ENCODE peak calls at places on chromosomes 1 and 21, in seven cellular contexts. One of them, this sample, is unnamed. For H3K27me3, the result is how much of the 10 kb centered on the place peaks cover.

GRCh38 chr1:66954208-66954607 is 29.4 kb downstream of the MIER1 start:
- DNase-seq in AG04450: no peak
- DNase-seq in pancreas: no peak
- DNase-seq in heart left ventricle: no peak
- DNase-seq in cardiac muscle cell: no peak
- DNase-seq in prostate gland: no peak
- DNase-seq in neural progenitor cell: no peak
- DNase-seq in this sample: no peak

GRCh38 chr1:109639841-109640184 is 16.1 kb upstream of the GSTM4 start:
- DNase-seq in AG04450: no peak
- DNase-seq in pancreas: peak
- DNase-seq in heart left ventricle: no peak
- DNase-seq in cardiac muscle cell: no peak
- DNase-seq in prostate gland: no peak
- DNase-seq in neural progenitor cell: no peak
- DNase-seq in this sample: no peak

GRCh38 chr1:118272884-118273283 is 87.9 kb upstream of the SPAG17 start:
- DNase-seq in AG04450: no peak
- DNase-seq in pancreas: no peak
- DNase-seq in heart left ventricle: no peak
- DNase-seq in cardiac muscle cell: no peak
- DNase-seq in prostate gland: no peak
- DNase-seq in neural progenitor cell: no peak
- DNase-seq in this sample: no peak

GRCh38 chr1:199687321-199687720 is 340.2 kb upstream of the NR5A2 start:
- DNase-seq in AG04450: no peak
- DNase-seq in pancreas: no peak
- DNase-seq in heart left ventricle: no peak
- DNase-seq in cardiac muscle cell: peak
- DNase-seq in prostate gland: no peak
- DNase-seq in neural progenitor cell: no peak
- DNase-seq in this sample: peak

GRCh38 chr1:151881479-151881878 is 27.8 kb downstream of the THEM4 start:
- DNase-seq in AG04450: no peak
- DNase-seq in pancreas: no peak
- DNase-seq in heart left ventricle: no peak
- DNase-seq in cardiac muscle cell: no peak
- DNase-seq in prostate gland: no peak
- DNase-seq in neural progenitor cell: no peak
- DNase-seq in this sample: no peak

GRCh38 chr1:230701434-230701833 is 12.5 kb downstream of the AGT start:
- DNase-seq in AG04450: no peak
- DNase-seq in pancreas: no peak
- DNase-seq in heart left ventricle: no peak
- DNase-seq in cardiac muscle cell: no peak
- DNase-seq in prostate gland: no peak
- DNase-seq in neural progenitor cell: no peak
- DNase-seq in this sample: no peak

GRCh38 chr1:187949567-187949966 is 1120.8 kb downstream of the PLA2G4A start:
- DNase-seq in AG04450: no peak
- DNase-seq in pancreas: no peak
- DNase-seq in heart left ventricle: no peak
- DNase-seq in cardiac muscle cell: no peak
- DNase-seq in prostate gland: no peak
- DNase-seq in neural progenitor cell: no peak
- DNase-seq in this sample: no peak

GRCh38 chr21:45086342-45086958 is 12.1 kb downstream of the ADARB1 start:
- DNase-seq in AG04450: no peak
- DNase-seq in pancreas: no peak
- DNase-seq in heart left ventricle: no peak
- DNase-seq in cardiac muscle cell: no peak
- DNase-seq in prostate gland: no peak
- DNase-seq in neural progenitor cell: no peak
- DNase-seq in this sample: no peak

GRCh38 chr1:168585191-168585590 is 8.8 kb downstream of the XCL1 start:
- DNase-seq in AG04450: no peak
- DNase-seq in pancreas: no peak
- DNase-seq in heart left ventricle: no peak
- DNase-seq in cardiac muscle cell: peak
- DNase-seq in prostate gland: no peak
- DNase-seq in neural progenitor cell: no peak
- DNase-seq in this sample: peak

GRCh38 chr1:70436617-70437236 is 25.7 kb downstream of the CTH start:
- DNase-seq in AG04450: no peak
- DNase-seq in pancreas: no peak
- DNase-seq in heart left ventricle: no peak
- DNase-seq in cardiac muscle cell: peak
- DNase-seq in prostate gland: no peak
- DNase-seq in neural progenitor cell: no peak
- DNase-seq in this sample: no peak

GRCh38 chr1:109490029-109490933 is 3.6 kb upstream of the CYB561D1 start:
- DNase-seq in AG04450: no peak
- DNase-seq in pancreas: peak
- DNase-seq in heart left ventricle: peak
- DNase-seq in cardiac muscle cell: peak
- DNase-seq in prostate gland: peak
- DNase-seq in neural progenitor cell: peak
- DNase-seq in this sample: peak

GRCh38 chr1:34163792-34164509 is 1.1 kb downstream of the CSMD2 start:
- DNase-seq in AG04450: no peak
- DNase-seq in pancreas: no peak
- DNase-seq in heart left ventricle: no peak
- DNase-seq in cardiac muscle cell: peak
- DNase-seq in prostate gland: no peak
- DNase-seq in neural progenitor cell: peak
- DNase-seq in this sample: no peak

GRCh38 chr1:18204568-18204967 is 97.0 kb downstream of the IGSF21 start:
- DNase-seq in AG04450: no peak
- DNase-seq in pancreas: no peak
- DNase-seq in heart left ventricle: no peak
- DNase-seq in cardiac muscle cell: no peak
- DNase-seq in prostate gland: no peak
- DNase-seq in neural progenitor cell: no peak
- DNase-seq in this sample: no peak

GRCh38 chr1:232978091-232978634 is 27.8 kb downstream of the NTPCR start:
- DNase-seq in AG04450: no peak
- DNase-seq in pancreas: no peak
- DNase-seq in heart left ventricle: no peak
- DNase-seq in cardiac muscle cell: peak
- DNase-seq in prostate gland: no peak
- DNase-seq in neural progenitor cell: no peak
- DNase-seq in this sample: no peak

GRCh38 chr1:14881775-14882672 is 271.5 kb upstream of the TMEM51 start:
- DNase-seq in AG04450: no peak
- DNase-seq in pancreas: no peak
- DNase-seq in heart left ventricle: no peak
- DNase-seq in cardiac muscle cell: peak
- DNase-seq in prostate gland: no peak
- DNase-seq in neural progenitor cell: no peak
- DNase-seq in this sample: no peak

GRCh38 chr1:221032616-221033342 is 153.5 kb downstream of the HLX start:
- DNase-seq in AG04450: no peak
- DNase-seq in pancreas: no peak
- DNase-seq in heart left ventricle: no peak
- DNase-seq in cardiac muscle cell: no peak
- DNase-seq in prostate gland: no peak
- DNase-seq in neural progenitor cell: no peak
- DNase-seq in this sample: no peak

GRCh38 chr1:181518152-181518551 is 34.8 kb downstream of the CACNA1E start:
- DNase-seq in AG04450: no peak
- DNase-seq in pancreas: no peak
- DNase-seq in heart left ventricle: no peak
- DNase-seq in cardiac muscle cell: no peak
- DNase-seq in prostate gland: no peak
- DNase-seq in neural progenitor cell: no peak
- DNase-seq in this sample: no peak

GRCh38 chr1:83822206-83822605 is 176.7 kb downstream of the TTLL7 start:
- DNase-seq in AG04450: no peak
- DNase-seq in pancreas: no peak
- DNase-seq in heart left ventricle: no peak
- DNase-seq in cardiac muscle cell: no peak
- DNase-seq in prostate gland: no peak
- DNase-seq in neural progenitor cell: no peak
- DNase-seq in this sample: peak

GRCh38 chr1:9371391-9371935 is 78.8 kb downstream of the SPSB1 start:
- DNase-seq in AG04450: peak
- DNase-seq in pancreas: no peak
- DNase-seq in heart left ventricle: peak
- DNase-seq in cardiac muscle cell: peak
- DNase-seq in prostate gland: peak
- DNase-seq in neural progenitor cell: peak
- DNase-seq in this sample: peak

GRCh38 chr1:156889802-156890585 is 3.5 kb upstream of the PEAR1 start:
- DNase-seq in AG04450: peak
- DNase-seq in pancreas: peak
- DNase-seq in heart left ventricle: peak
- DNase-seq in cardiac muscle cell: peak
- DNase-seq in prostate gland: peak
- DNase-seq in neural progenitor cell: peak
- DNase-seq in this sample: peak

GRCh38 chr1:205970486-205970885 is 27.2 kb upstream of the SLC26A9 start:
- DNase-seq in AG04450: no peak
- DNase-seq in pancreas: no peak
- DNase-seq in heart left ventricle: no peak
- DNase-seq in cardiac muscle cell: no peak
- DNase-seq in prostate gland: no peak
- DNase-seq in neural progenitor cell: no peak
- DNase-seq in this sample: no peak

GRCh38 chr1:21619041-21619947 is 49.9 kb downstream of the RAP1GAP start:
- DNase-seq in AG04450: no peak
- DNase-seq in pancreas: no peak
- DNase-seq in heart left ventricle: no peak
- DNase-seq in cardiac muscle cell: no peak
- DNase-seq in prostate gland: no peak
- DNase-seq in neural progenitor cell: peak
- DNase-seq in this sample: no peak

GRCh38 chr21:17554619-17555472 is 42.0 kb downstream of the CXADR start:
- DNase-seq in AG04450: no peak
- DNase-seq in pancreas: no peak
- DNase-seq in heart left ventricle: no peak
- DNase-seq in cardiac muscle cell: no peak
- DNase-seq in prostate gland: no peak
- DNase-seq in neural progenitor cell: peak
- DNase-seq in this sample: no peak

GRCh38 chr1:230382060-230382491 is 44.1 kb downstream of the PGBD5 start:
- DNase-seq in AG04450: no peak
- DNase-seq in pancreas: peak
- DNase-seq in heart left ventricle: no peak
- DNase-seq in cardiac muscle cell: no peak
- DNase-seq in prostate gland: no peak
- DNase-seq in neural progenitor cell: peak
- DNase-seq in this sample: no peak

GRCh38 chr1:85289207-85289847 is 12.9 kb upstream of the BCL10 start:
- DNase-seq in AG04450: peak
- DNase-seq in pancreas: no peak
- DNase-seq in heart left ventricle: no peak
- DNase-seq in cardiac muscle cell: peak
- DNase-seq in prostate gland: no peak
- DNase-seq in neural progenitor cell: no peak
- DNase-seq in this sample: peak

GRCh38 chr1:3077561-3077960 is 8.6 kb downstream of the PRDM16 start:
- DNase-seq in AG04450: no peak
- DNase-seq in pancreas: no peak
- DNase-seq in heart left ventricle: no peak
- DNase-seq in cardiac muscle cell: no peak
- DNase-seq in prostate gland: no peak
- DNase-seq in neural progenitor cell: no peak
- DNase-seq in this sample: no peak

GRCh38 chr1:3076388-3076740 is 7.4 kb downstream of the PRDM16 start:
- DNase-seq in AG04450: no peak
- DNase-seq in pancreas: no peak
- DNase-seq in heart left ventricle: no peak
- DNase-seq in cardiac muscle cell: no peak
- DNase-seq in prostate gland: no peak
- DNase-seq in neural progenitor cell: no peak
- DNase-seq in this sample: no peak

GRCh38 chr1:3075666-3076387 is 6.8 kb downstream of the PRDM16 start:
- DNase-seq in AG04450: no peak
- DNase-seq in pancreas: no peak
- DNase-seq in heart left ventricle: no peak
- DNase-seq in cardiac muscle cell: no peak
- DNase-seq in prostate gland: no peak
- DNase-seq in neural progenitor cell: no peak
- DNase-seq in this sample: no peak

GRCh38 chr1:3078421-3078820 is 9.4 kb downstream of the PRDM16 start:
- DNase-seq in AG04450: no peak
- DNase-seq in pancreas: no peak
- DNase-seq in heart left ventricle: peak
- DNase-seq in cardiac muscle cell: no peak
- DNase-seq in prostate gland: no peak
- DNase-seq in neural progenitor cell: no peak
- DNase-seq in this sample: no peak

GRCh38 chr1:3077081-3077480 is 8.1 kb downstream of the PRDM16 start:
- DNase-seq in AG04450: no peak
- DNase-seq in pancreas: no peak
- DNase-seq in heart left ventricle: no peak
- DNase-seq in cardiac muscle cell: no peak
- DNase-seq in prostate gland: no peak
- DNase-seq in neural progenitor cell: no peak
- DNase-seq in this sample: no peak
- H3K27ac ChIP-seq in AG04450: no peak
- H3K27ac ChIP-seq in pancreas: no peak
- H3K27ac ChIP-seq in heart left ventricle: no peak
- H3K27ac ChIP-seq in cardiac muscle cell: no peak
- H3K27ac ChIP-seq in prostate gland: no peak
- H3K27ac ChIP-seq in neural progenitor cell: no peak
- H3K27ac ChIP-seq in this sample: no peak

GRCh38 chr1:175842545-175842944 is 99.2 kb upstream of the TNR start:
- DNase-seq in AG04450: no peak
- DNase-seq in pancreas: no peak
- DNase-seq in heart left ventricle: no peak
- DNase-seq in cardiac muscle cell: no peak
- DNase-seq in prostate gland: no peak
- DNase-seq in neural progenitor cell: no peak
- DNase-seq in this sample: no peak
- H3K27me3 ChIP-seq in AG04450: under half
- H3K27me3 ChIP-seq in pancreas: under half
- H3K27me3 ChIP-seq in heart left ventricle: under half
- H3K27me3 ChIP-seq in cardiac muscle cell: under half
- H3K27me3 ChIP-seq in prostate gland: under half
- H3K27me3 ChIP-seq in neural progenitor cell: under half
- H3K27me3 ChIP-seq in this sample: under half

DNA sequence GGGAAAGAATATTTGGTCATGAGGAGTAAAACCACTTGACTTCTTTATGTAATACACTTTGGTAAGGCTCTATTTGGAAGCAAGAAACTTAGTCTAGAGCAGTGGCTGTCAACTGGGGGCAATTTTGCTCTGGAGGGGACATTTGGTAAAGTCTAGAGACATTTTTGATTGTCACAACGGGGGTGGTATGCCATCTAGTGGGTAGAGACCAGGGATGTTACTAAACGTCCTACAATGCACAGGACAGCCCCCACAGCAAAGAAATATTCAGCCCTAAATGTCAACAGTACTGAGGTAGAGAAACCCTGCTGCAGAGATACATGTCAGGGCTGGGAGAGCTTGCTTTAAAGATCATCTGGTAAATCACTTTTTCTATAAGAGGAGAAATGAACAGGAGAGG is 13.5 kb downstream of the FUCA1 start:
- DNase-seq in AG04450: no peak
- DNase-seq in pancreas: no peak
- DNase-seq in heart left ventricle: no peak
- DNase-seq in cardiac muscle cell: peak
- DNase-seq in prostate gland: no peak
- DNase-seq in neural progenitor cell: peak
- DNase-seq in this sample: no peak
- TF ChIP-seq CTCF in AG04450: peak
- TF ChIP-seq CTCF in pancreas: no peak
- TF ChIP-seq CTCF in heart left ventricle: no peak
- TF ChIP-seq CTCF in cardiac muscle cell: peak
- TF ChIP-seq CTCF in prostate gland: no peak
- TF ChIP-seq CTCF in neural progenitor cell: no peak
- TF ChIP-seq CTCF in this sample: peak

GRCh38 chr1:12356004-12356890 is 126.4 kb downstream of the VPS13D start:
- DNase-seq in AG04450: no peak
- DNase-seq in pancreas: no peak
- DNase-seq in heart left ventricle: no peak
- DNase-seq in cardiac muscle cell: no peak
- DNase-seq in prostate gland: peak
- DNase-seq in neural progenitor cell: no peak
- DNase-seq in this sample: peak
- H3K27ac ChIP-seq in AG04450: peak
- H3K27ac ChIP-seq in pancreas: no peak
- H3K27ac ChIP-seq in heart left ventricle: no peak
- H3K27ac ChIP-seq in cardiac muscle cell: no peak
- H3K27ac ChIP-seq in prostate gland: peak
- H3K27ac ChIP-seq in neural progenitor cell: no peak
- H3K27ac ChIP-seq in this sample: peak

This sample was measured in brain microvascular endothelial cell.